ENCODE peak calls at places on chromosome 3, in four cellular contexts. One of them, this sample, is unnamed.

GRCh38 chr3:10553586-10554235 is 48.3 kb upstream of the ATP2B2 start:
- DNase-seq in MCF 10A: no peak
- DNase-seq in ACHN: no peak
- DNase-seq in H54: no peak
- DNase-seq in this sample: no peak

GRCh38 chr3:162348912-162349311 is 852.3 kb downstream of the OTOL1 start:
- DNase-seq in MCF 10A: no peak
- DNase-seq in ACHN: no peak
- DNase-seq in H54: no peak
- DNase-seq in this sample: no peak

GRCh38 chr3:50324351-50325144 is 2.0 kb upstream of the HYAL2 start:
- DNase-seq in MCF 10A: peak
- DNase-seq in ACHN: peak
- DNase-seq in H54: peak
- DNase-seq in this sample: peak

GRCh38 chr3:197302696-197303341 is 4.4 kb upstream of the DLG1 start:
- DNase-seq in MCF 10A: no peak
- DNase-seq in ACHN: no peak
- DNase-seq in H54: no peak
- DNase-seq in this sample: no peak

GRCh38 chr3:55320928-55321327 is 166.2 kb downstream of the WNT5A start:
- DNase-seq in MCF 10A: no peak
- DNase-seq in ACHN: no peak
- DNase-seq in H54: no peak
- DNase-seq in this sample: no peak

GRCh38 chr3:71423151-71423906 is 160.2 kb downstream of the FOXP1 start:
- DNase-seq in MCF 10A: peak
- DNase-seq in ACHN: no peak
- DNase-seq in H54: no peak
- DNase-seq in this sample: no peak

GRCh38 chr3:46667061-46667621 is 26.3 kb downstream of the ALS2CL start:
- DNase-seq in MCF 10A: no peak
- DNase-seq in ACHN: no peak
- DNase-seq in H54: no peak
- DNase-seq in this sample: no peak

GRCh38 chr3:182904164-182904563 is 76.2 kb downstream of the DCUN1D1 start:
- DNase-seq in MCF 10A: no peak
- DNase-seq in ACHN: no peak
- DNase-seq in H54: no peak
- DNase-seq in this sample: no peak

GRCh38 chr3:6805236-6805635 is 55.7 kb upstream of the GRM7 start:
- DNase-seq in MCF 10A: no peak
- DNase-seq in ACHN: no peak
- DNase-seq in H54: no peak
- DNase-seq in this sample: no peak

GRCh38 chr3:157392104-157392503 is 44.5 kb upstream of the PTX3 start:
- DNase-seq in MCF 10A: no peak
- DNase-seq in ACHN: no peak
- DNase-seq in H54: no peak
- DNase-seq in this sample: no peak

GRCh38 chr3:99934984-99935797 is 117.5 kb downstream of the CMSS1 start:
- DNase-seq in MCF 10A: no peak
- DNase-seq in ACHN: no peak
- DNase-seq in H54: no peak
- DNase-seq in this sample: no peak

GRCh38 chr3:43391621-43392020 is 105.3 kb downstream of the SNRK start:
- DNase-seq in MCF 10A: no peak
- DNase-seq in ACHN: no peak
- DNase-seq in H54: no peak
- DNase-seq in this sample: no peak

GRCh38 chr3:139202226-139202958 is 141.4 kb upstream of the MRPS22 start:
- DNase-seq in MCF 10A: peak
- DNase-seq in ACHN: peak
- DNase-seq in H54: no peak
- DNase-seq in this sample: no peak

GRCh38 chr3:114850913-114851312 is 296.2 kb downstream of the ZBTB20 start:
- DNase-seq in MCF 10A: no peak
- DNase-seq in ACHN: peak
- DNase-seq in H54: peak
- DNase-seq in this sample: no peak

GRCh38 chr3:153961498-153961897 is 159.7 kb upstream of the ARHGEF26 start:
- DNase-seq in MCF 10A: no peak
- DNase-seq in ACHN: no peak
- DNase-seq in H54: no peak
- DNase-seq in this sample: no peak

GRCh38 chr3:48112813-48113212 is 75.4 kb downstream of the CDC25A start:
- DNase-seq in MCF 10A: no peak
- DNase-seq in ACHN: no peak
- DNase-seq in H54: no peak
- DNase-seq in this sample: no peak

GRCh38 chr3:63947594-63947993 is 35.4 kb upstream of the SCAANT1 start:
- DNase-seq in MCF 10A: no peak
- DNase-seq in ACHN: no peak
- DNase-seq in H54: no peak
- DNase-seq in this sample: no peak

This sample was measured in NCI-H460.